ENCODE peak calls at places on chromosomes 2 and 18, in four cellular contexts. L is cardiac muscle cell; C is T follicular helper cell; O is activated CD4-positive, CD25-positive, alpha-beta regulatory T cell treated with anti-CD3 and anti-CD28 coated beads, Interleukin-2, amount 50 U/mL, for 72 hours. W is an unnamed sample.

GRCh38 chr2:159557437-159558034 is 58.8 kb downstream of the BAZ2B start:
- DNase-seq in L (peak), C (no peak), O (no peak), W (no peak)

GRCh38 chr2:79935771-79936657 is 368.5 kb downstream of the LRRTM1 start:
- DNase-seq in L (peak), C (no peak), O (no peak), W (no peak)

GRCh38 chr2:84646514-84646913 is 130.2 kb downstream of the DNAH6 start:
- DNase-seq in L (peak), C (no peak), O (no peak), W (no peak)

GRCh38 chr2:224984641-224985040 is 57.6 kb downstream of the DOCK10 start:
- DNase-seq in L (peak), C (no peak), O (no peak), W (no peak)

GRCh38 chr2:17085803-17086202 is 420.2 kb upstream of the CYRIA start:
- DNase-seq in L (no peak), C (no peak), O (no peak), W (no peak)

GRCh38 chr2:101121174-101121573 is 30.0 kb downstream of the TBC1D8 start:
- DNase-seq in L (no peak), C (no peak), O (no peak), W (no peak)

GRCh38 chr2:98538280-98539041 is 69.9 kb downstream of the COA5 start:
- DNase-seq in L (no peak), C (no peak), O (no peak), W (no peak)

GRCh38 chr2:120874401-120874821 is 138.7 kb downstream of the GLI2 start:
- DNase-seq in L (no peak), C (no peak), O (no peak), W (no peak)

GRCh38 chr2:98569197-98569793 is 39.0 kb downstream of the COA5 start:
- DNase-seq in L (peak), C (peak), O (peak), W (peak)

GRCh38 chr2:65231121-65231520 is 3.5 kb downstream of the ACTR2 start:
- DNase-seq in L (peak), C (no peak), O (no peak), W (no peak)

GRCh38 chr2:137715731-137716191 is 248.5 kb upstream of the HNMT start:
- DNase-seq in L (no peak), C (no peak), O (no peak), W (no peak)

GRCh38 chr2:207327513-207327912 is 161.8 kb upstream of the KLF7 start:
- DNase-seq in L (no peak), C (no peak), O (no peak), W (no peak)

GRCh38 chr18:76657428-76657827 is 162.4 kb upstream of the ZNF516 start:
- DNase-seq in L (no peak), C (no peak), O (no peak), W (no peak)

GRCh38 chr2:150484461-150484931 is 3.0 kb downstream of the RND3 start:
- DNase-seq in L (peak), C (no peak), O (no peak), W (no peak)

GRCh38 chr2:178865121-178865520 is 57.9 kb upstream of the TTN start:
- DNase-seq in L (no peak), C (no peak), O (no peak), W (no peak)

GRCh38 chr2:84548303-84548702 is 32.0 kb downstream of the DNAH6 start:
- DNase-seq in L (no peak), C (no peak), O (no peak), W (no peak)

GRCh38 chr2:44168684-44169154 is at the start of gene PPM1B:
- DNase-seq in L (no peak), C (peak), O (peak), W (no peak)

GRCh38 chr2:162282765-162283425 is 35.6 kb downstream of the IFIH1 start:
- DNase-seq in L (peak), C (no peak), O (no peak), W (no peak)

GRCh38 chr2:22153974-22154373 is 1030.2 kb downstream of the TDRD15 start:
- DNase-seq in L (no peak), C (no peak), O (no peak), W (no peak)

GRCh38 chr18:22169889-22170420 is 566 bp downstream of the GATA6 start:
- DNase-seq in L (peak), C (no peak), O (no peak), W (no peak)

GRCh38 chr2:17813742-17814458 is 2.4 kb upstream of the MSGN1 start:
- DNase-seq in L (peak), C (no peak), O (no peak), W (no peak)

GRCh38 chr2:224442092-224442999 is 40.4 kb upstream of the FAM124B start:
- DNase-seq in L (peak), C (no peak), O (peak), W (no peak)

GRCh38 chr2:200604571-200605255 is 18.9 kb downstream of the AOX1 start:
- DNase-seq in L (peak), C (no peak), O (no peak), W (no peak)

GRCh38 chr2:182916417-182916816 is 50.0 kb upstream of the FRZB start:
- DNase-seq in L (no peak), C (no peak), O (no peak), W (no peak)

GRCh38 chr18:49162226-49162848 is 211.6 kb upstream of the SMAD7 start:
- DNase-seq in L (no peak), C (no peak), O (no peak), W (no peak)

GRCh38 chr2:110837421-110838409 is 105.3 kb downstream of the ACOXL start:
- DNase-seq in L (no peak), C (no peak), O (no peak), W (no peak)

GRCh38 chr2:135916232-135916631 is 40.0 kb upstream of the MCM6 start:
- DNase-seq in L (peak), C (no peak), O (no peak), W (no peak)

GRCh38 chr2:144694456-144694855 is 174.5 kb upstream of the ZEB2 start:
- DNase-seq in L (no peak), C (no peak), O (no peak), W (no peak)

GRCh38 chr2:234286118-234286598 is 210.7 kb downstream of the ARL4C start:
- DNase-seq in L (peak), C (no peak), O (no peak), W (no peak)

GRCh38 chr2:120299024-120299423 is 46.4 kb downstream of the RALB start:
- DNase-seq in L (no peak), C (no peak), O (no peak), W (no peak)

GRCh38 chr2:223642496-223642895 is 40.3 kb upstream of the SCG2 start:
- DNase-seq in L (no peak), C (no peak), O (no peak), W (no peak)

GRCh38 chr2:17636989-17637906 is 96.8 kb downstream of the VSNL1 start:
- DNase-seq in L (no peak), C (no peak), O (no peak), W (no peak)

GRCh38 chr18:36974686-36975085 is 145.8 kb downstream of the KIAA1328 start:
- DNase-seq in L (no peak), C (no peak), O (no peak), W (no peak)